ENCODE peak calls at places on chromosomes 3 and 15, in eight cellular contexts. One of them, this sample, is unnamed.

GRCh38 chr3:190673157-190673556 is 159.3 kb downstream of the IL1RAP start:
- DNase-seq in endothelial cell of umbilical vein: no peak
- DNase-seq in HepG2: no peak
- DNase-seq in GM12878: no peak
- DNase-seq in HCT116: no peak
- DNase-seq in K562: no peak
- DNase-seq in SK-N-MC: no peak
- DNase-seq in H1: no peak
- DNase-seq in this sample: no peak

GRCh38 chr3:138875096-138875753 is 40.5 kb upstream of the PIK3CB start:
- DNase-seq in endothelial cell of umbilical vein: no peak
- DNase-seq in HepG2: no peak
- DNase-seq in GM12878: no peak
- DNase-seq in HCT116: no peak
- DNase-seq in K562: no peak
- DNase-seq in SK-N-MC: no peak
- DNase-seq in H1: no peak
- DNase-seq in this sample: no peak

GRCh38 chr3:108486910-108487309 is 23.5 kb downstream of the MYH15 start:
- DNase-seq in endothelial cell of umbilical vein: peak
- DNase-seq in HepG2: no peak
- DNase-seq in GM12878: no peak
- DNase-seq in HCT116: no peak
- DNase-seq in K562: no peak
- DNase-seq in SK-N-MC: no peak
- DNase-seq in H1: no peak
- DNase-seq in this sample: no peak

GRCh38 chr3:136535906-136536305 is 216.3 kb downstream of the STAG1 start:
- DNase-seq in endothelial cell of umbilical vein: no peak
- DNase-seq in HepG2: no peak
- DNase-seq in GM12878: no peak
- DNase-seq in HCT116: no peak
- DNase-seq in K562: no peak
- DNase-seq in SK-N-MC: no peak
- DNase-seq in H1: no peak
- DNase-seq in this sample: no peak

GRCh38 chr3:50256978-50257890 is 11.7 kb upstream of the SEMA3B start:
- DNase-seq in endothelial cell of umbilical vein: peak
- DNase-seq in HepG2: no peak
- DNase-seq in GM12878: no peak
- DNase-seq in HCT116: no peak
- DNase-seq in K562: no peak
- DNase-seq in SK-N-MC: no peak
- DNase-seq in H1: peak
- DNase-seq in this sample: peak

GRCh38 chr3:31103181-31103580 is 208.7 kb upstream of the GADL1 start:
- DNase-seq in endothelial cell of umbilical vein: no peak
- DNase-seq in HepG2: no peak
- DNase-seq in GM12878: no peak
- DNase-seq in HCT116: no peak
- DNase-seq in K562: no peak
- DNase-seq in SK-N-MC: no peak
- DNase-seq in H1: no peak
- DNase-seq in this sample: no peak

GRCh38 chr3:129616291-129616690 is 9.8 kb upstream of the PLXND1 start:
- DNase-seq in endothelial cell of umbilical vein: no peak
- DNase-seq in HepG2: no peak
- DNase-seq in GM12878: no peak
- DNase-seq in HCT116: no peak
- DNase-seq in K562: no peak
- DNase-seq in SK-N-MC: no peak
- DNase-seq in H1: no peak
- DNase-seq in this sample: no peak

GRCh38 chr15:29331071-29331470 is 61.4 kb upstream of the NSMCE3 start:
- DNase-seq in endothelial cell of umbilical vein: no peak
- DNase-seq in HepG2: no peak
- DNase-seq in GM12878: no peak
- DNase-seq in HCT116: no peak
- DNase-seq in K562: no peak
- DNase-seq in SK-N-MC: no peak
- DNase-seq in H1: no peak
- DNase-seq in this sample: no peak

GRCh38 chr3:50374363-50375108 is 15.2 kb upstream of the TMEM115 start:
- DNase-seq in endothelial cell of umbilical vein: no peak
- DNase-seq in HepG2: no peak
- DNase-seq in GM12878: no peak
- DNase-seq in HCT116: no peak
- DNase-seq in K562: no peak
- DNase-seq in SK-N-MC: no peak
- DNase-seq in H1: no peak
- DNase-seq in this sample: no peak

GRCh38 chr15:55884223-55884622 is 109.2 kb downstream of the NEDD4 start:
- DNase-seq in endothelial cell of umbilical vein: peak
- DNase-seq in HepG2: no peak
- DNase-seq in GM12878: no peak
- DNase-seq in HCT116: no peak
- DNase-seq in K562: no peak
- DNase-seq in SK-N-MC: no peak
- DNase-seq in H1: no peak
- DNase-seq in this sample: no peak

GRCh38 chr15:47588968-47589367 is 128.3 kb upstream of the SEMA6D start:
- DNase-seq in endothelial cell of umbilical vein: no peak
- DNase-seq in HepG2: no peak
- DNase-seq in GM12878: no peak
- DNase-seq in HCT116: no peak
- DNase-seq in K562: no peak
- DNase-seq in SK-N-MC: no peak
- DNase-seq in H1: no peak
- DNase-seq in this sample: peak

GRCh38 chr15:40695469-40695910 is 516 bp downstream of the RAD51 start:
- DNase-seq in endothelial cell of umbilical vein: peak
- DNase-seq in HepG2: peak
- DNase-seq in GM12878: no peak
- DNase-seq in HCT116: no peak
- DNase-seq in K562: peak
- DNase-seq in SK-N-MC: no peak
- DNase-seq in H1: no peak
- DNase-seq in this sample: no peak

GRCh38 chr3:137105277-137105977 is 147.6 kb downstream of the IL20RB start:
- DNase-seq in endothelial cell of umbilical vein: peak
- DNase-seq in HepG2: peak
- DNase-seq in GM12878: peak
- DNase-seq in HCT116: peak
- DNase-seq in K562: peak
- DNase-seq in SK-N-MC: peak
- DNase-seq in H1: no peak
- DNase-seq in this sample: peak

GRCh38 chr3:170079466-170080165 is 41.8 kb downstream of the GPR160 start:
- DNase-seq in endothelial cell of umbilical vein: no peak
- DNase-seq in HepG2: peak
- DNase-seq in GM12878: no peak
- DNase-seq in HCT116: no peak
- DNase-seq in K562: no peak
- DNase-seq in SK-N-MC: no peak
- DNase-seq in H1: no peak
- DNase-seq in this sample: no peak

GRCh38 chr15:57376695-57377477 is 581 bp downstream of the CGNL1 start:
- DNase-seq in endothelial cell of umbilical vein: peak
- DNase-seq in HepG2: peak
- DNase-seq in GM12878: no peak
- DNase-seq in HCT116: no peak
- DNase-seq in K562: no peak
- DNase-seq in SK-N-MC: no peak
- DNase-seq in H1: no peak
- DNase-seq in this sample: peak

GRCh38 chr3:63429905-63430304 is 151.8 kb downstream of the SYNPR start:
- DNase-seq in endothelial cell of umbilical vein: no peak
- DNase-seq in HepG2: no peak
- DNase-seq in GM12878: no peak
- DNase-seq in HCT116: no peak
- DNase-seq in K562: no peak
- DNase-seq in SK-N-MC: no peak
- DNase-seq in H1: no peak
- DNase-seq in this sample: no peak

GRCh38 chr3:32817561-32818430 is at the start of gene TRIM71:
- DNase-seq in endothelial cell of umbilical vein: no peak
- DNase-seq in HepG2: no peak
- DNase-seq in GM12878: no peak
- DNase-seq in HCT116: no peak
- DNase-seq in K562: no peak
- DNase-seq in SK-N-MC: no peak
- DNase-seq in H1: no peak
- DNase-seq in this sample: no peak
- TF ChIP-seq EZH2 in endothelial cell of umbilical vein: peak
- TF ChIP-seq EZH2 in HepG2: no peak
- TF ChIP-seq EZH2 in GM12878: no peak
- TF ChIP-seq EZH2 in HCT116: no peak
- TF ChIP-seq EZH2 in K562: no peak
- TF ChIP-seq EZH2 in SK-N-MC: no peak
- TF ChIP-seq EZH2 in H1: no peak
- TF ChIP-seq EZH2 in this sample: no peak

DNA sequence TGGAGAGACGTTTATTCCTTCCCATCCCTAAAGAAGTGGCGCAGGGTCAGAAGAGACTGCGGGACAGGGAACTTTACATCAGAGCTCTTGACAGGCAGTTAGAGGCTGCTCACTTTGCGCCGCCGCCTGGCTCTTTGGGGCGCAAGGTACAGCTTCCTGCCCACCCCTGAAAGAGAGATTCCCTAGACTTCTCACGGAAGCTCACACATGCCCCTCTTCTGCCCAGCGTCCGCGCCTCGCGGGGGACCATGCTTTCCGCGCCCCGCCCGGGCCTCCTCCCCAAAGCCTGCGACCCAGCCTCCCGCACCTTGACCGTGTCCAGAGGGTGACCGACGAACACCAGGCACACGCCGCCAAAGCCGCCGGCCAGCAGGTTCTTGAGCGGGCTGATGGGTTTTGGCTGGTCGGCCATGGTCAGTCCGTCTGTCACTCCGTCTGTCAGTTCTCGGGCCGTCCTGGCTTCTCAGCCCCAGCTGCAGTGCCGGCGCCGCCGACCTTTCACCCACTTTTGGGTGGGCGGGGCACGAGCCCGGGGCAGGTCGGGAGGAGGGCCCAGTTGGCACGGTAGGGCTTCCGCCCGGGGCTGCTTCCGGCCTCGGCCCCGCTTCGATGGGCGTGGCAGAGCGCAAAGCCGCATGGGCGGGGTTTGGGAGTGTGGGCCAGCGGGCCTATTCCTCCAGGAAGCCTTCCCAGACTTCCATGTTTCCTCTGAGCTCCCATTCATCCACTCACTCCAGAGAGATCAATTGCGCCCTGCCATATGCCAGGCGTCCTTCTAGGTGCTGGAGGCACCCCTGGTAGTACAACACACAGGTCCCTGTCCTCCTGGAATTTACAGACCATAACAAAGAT is at the start of gene SLC25A20:
- DNase-seq in endothelial cell of umbilical vein: peak
- DNase-seq in HepG2: peak
- DNase-seq in GM12878: peak
- DNase-seq in HCT116: peak
- DNase-seq in K562: peak
- DNase-seq in SK-N-MC: no peak
- DNase-seq in H1: peak
- DNase-seq in this sample: peak
- TF ChIP-seq POLR2AphosphoS5 in endothelial cell of umbilical vein: peak
- TF ChIP-seq POLR2AphosphoS5 in HepG2: no peak
- TF ChIP-seq POLR2AphosphoS5 in GM12878: peak
- TF ChIP-seq POLR2AphosphoS5 in HCT116: peak
- TF ChIP-seq POLR2AphosphoS5 in K562: peak
- TF ChIP-seq POLR2AphosphoS5 in SK-N-MC: peak
- TF ChIP-seq POLR2AphosphoS5 in H1: no peak
- TF ChIP-seq POLR2AphosphoS5 in this sample: peak

DNA sequence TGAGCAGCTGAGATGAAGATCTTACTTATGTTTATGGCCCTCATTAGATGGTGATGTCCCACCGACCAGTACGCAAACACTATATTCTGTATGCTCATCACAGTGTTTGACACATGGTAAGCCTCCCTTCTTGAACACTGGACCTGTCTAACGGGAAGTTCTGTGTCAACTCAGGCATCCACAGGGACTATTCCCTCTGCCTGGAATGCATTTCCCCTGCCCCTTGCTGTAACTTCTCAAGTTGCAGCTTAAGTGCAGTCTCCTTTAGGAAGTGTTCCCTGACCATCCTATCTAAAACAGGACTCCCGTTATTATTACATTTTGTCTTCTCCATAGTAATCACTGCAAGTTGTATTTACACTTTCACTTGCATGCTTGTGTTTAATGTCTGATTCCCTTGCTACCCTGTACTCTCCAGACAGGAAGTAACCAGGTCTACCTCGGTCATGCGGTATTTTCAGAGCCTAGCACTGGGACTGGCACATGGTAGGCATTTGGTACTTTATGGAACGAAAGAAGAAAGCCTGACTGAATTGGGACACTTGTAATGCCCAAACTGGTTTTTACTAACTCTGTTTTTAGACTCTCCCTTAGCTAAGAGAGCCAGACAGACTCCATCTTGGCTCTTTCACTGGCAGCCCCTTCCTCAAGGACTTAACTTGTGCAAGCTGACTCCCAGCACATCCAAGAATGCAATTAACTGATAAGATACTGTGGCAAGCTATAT is 8.7 kb downstream of the DET1 start:
- DNase-seq in endothelial cell of umbilical vein: no peak
- DNase-seq in HepG2: no peak
- DNase-seq in GM12878: no peak
- DNase-seq in HCT116: no peak
- DNase-seq in K562: no peak
- DNase-seq in SK-N-MC: no peak
- DNase-seq in H1: no peak
- DNase-seq in this sample: no peak
- TF ChIP-seq EZH2 in endothelial cell of umbilical vein: no peak
- TF ChIP-seq EZH2 in HepG2: no peak
- TF ChIP-seq EZH2 in GM12878: no peak
- TF ChIP-seq EZH2 in HCT116: no peak
- TF ChIP-seq EZH2 in K562: no peak
- TF ChIP-seq EZH2 in SK-N-MC: no peak
- TF ChIP-seq EZH2 in H1: no peak
- TF ChIP-seq EZH2 in this sample: no peak

GRCh38 chr3:24374801-24375200 is 119.8 kb downstream of the THRB start:
- DNase-seq in endothelial cell of umbilical vein: no peak
- DNase-seq in HepG2: no peak
- DNase-seq in GM12878: no peak
- DNase-seq in HCT116: no peak
- DNase-seq in K562: no peak
- DNase-seq in SK-N-MC: no peak
- DNase-seq in H1: no peak
- DNase-seq in this sample: no peak

GRCh38 chr3:24379936-24380335 is 114.7 kb downstream of the THRB start:
- DNase-seq in endothelial cell of umbilical vein: no peak
- DNase-seq in HepG2: no peak
- DNase-seq in GM12878: no peak
- DNase-seq in HCT116: no peak
- DNase-seq in K562: no peak
- DNase-seq in SK-N-MC: no peak
- DNase-seq in H1: no peak
- DNase-seq in this sample: no peak

GRCh38 chr3:24378313-24378712 is 116.3 kb downstream of the THRB start:
- DNase-seq in endothelial cell of umbilical vein: no peak
- DNase-seq in HepG2: no peak
- DNase-seq in GM12878: no peak
- DNase-seq in HCT116: no peak
- DNase-seq in K562: peak
- DNase-seq in SK-N-MC: no peak
- DNase-seq in H1: no peak
- DNase-seq in this sample: no peak

GRCh38 chr3:24375947-24376384 is 118.7 kb downstream of the THRB start:
- DNase-seq in endothelial cell of umbilical vein: no peak
- DNase-seq in HepG2: no peak
- DNase-seq in GM12878: no peak
- DNase-seq in HCT116: no peak
- DNase-seq in K562: peak
- DNase-seq in SK-N-MC: no peak
- DNase-seq in H1: no peak
- DNase-seq in this sample: no peak

GRCh38 chr3:24377218-24377993 is 117.2 kb downstream of the THRB start:
- DNase-seq in endothelial cell of umbilical vein: no peak
- DNase-seq in HepG2: no peak
- DNase-seq in GM12878: no peak
- DNase-seq in HCT116: no peak
- DNase-seq in K562: no peak
- DNase-seq in SK-N-MC: no peak
- DNase-seq in H1: no peak
- DNase-seq in this sample: no peak
- TF ChIP-seq POLR2AphosphoS5 in endothelial cell of umbilical vein: no peak
- TF ChIP-seq POLR2AphosphoS5 in HepG2: no peak
- TF ChIP-seq POLR2AphosphoS5 in GM12878: no peak
- TF ChIP-seq POLR2AphosphoS5 in HCT116: no peak
- TF ChIP-seq POLR2AphosphoS5 in K562: no peak
- TF ChIP-seq POLR2AphosphoS5 in SK-N-MC: no peak
- TF ChIP-seq POLR2AphosphoS5 in H1: no peak
- TF ChIP-seq POLR2AphosphoS5 in this sample: no peak

This sample was measured in GM23338.